ENCODE peak calls at places on chromosomes 12 and 14, in five cellular contexts. O is body of pancreas, Y is GM23338, H is uterus, N is neuronal stem cell. A is an unnamed sample.

GRCh38 chr14:20247651-20248246 is 8.7 kb downstream of the OR11H4 start:
- DNase-seq in O (no peak), Y (peak; percentile 66), H (no peak), N (no peak), A (no peak)

GRCh38 chr12:106392746-106393145 is 35.2 kb downstream of the POLR3B start:
- DNase-seq in O (no peak), Y (no peak), H (no peak), N (no peak), A (no peak)

GRCh38 chr14:60183724-60184596 is 18.8 kb upstream of the DHRS7 start:
- DNase-seq in O (no peak), Y (peak; percentile 84), H (no peak), N (peak; percentile 56), A (no peak)

GRCh38 chr12:121925361-121925725 is 7.0 kb downstream of the CFAP251 start:
- DNase-seq in O (no peak), Y (no peak), H (no peak), N (no peak), A (no peak)

GRCh38 chr12:19712041-19712440 is 272.7 kb downstream of the AEBP2 start:
- DNase-seq in O (no peak), Y (no peak), H (no peak), N (no peak), A (no peak)

GRCh38 chr12:12441891-12442461 is 85.1 kb downstream of the BORCS5 start:
- DNase-seq in O (no peak), Y (no peak), H (no peak), N (no peak), A (no peak)

GRCh38 chr14:28280530-28280929 is 486.1 kb upstream of the FOXG1 start:
- DNase-seq in O (no peak), Y (no peak), H (no peak), N (no peak), A (no peak)

GRCh38 chr14:86013663-86014062 is 483.7 kb downstream of the FLRT2 start:
- DNase-seq in O (no peak), Y (no peak), H (no peak), N (no peak), A (no peak)

GRCh38 chr12:68113644-68114043 is 45.9 kb downstream of the IFNG start:
- DNase-seq in O (no peak), Y (peak; percentile 72), H (no peak), N (no peak), A (no peak)

GRCh38 chr14:31770271-31770670 is 209.1 kb downstream of the NUBPL start:
- DNase-seq in O (no peak), Y (no peak), H (no peak), N (no peak), A (no peak)

GRCh38 chr14:105315211-105315721 is 718 bp downstream of the PACS2 start:
- DNase-seq in O (peak; percentile 54), Y (peak; percentile 67), H (no peak), N (no peak), A (no peak)

GRCh38 chr12:122457627-122458026 is 35.2 kb upstream of the CLIP1 start:
- DNase-seq in O (no peak), Y (no peak), H (no peak), N (no peak), A (no peak)

GRCh38 chr12:54984602-54985376 is at the start of gene TESPA1:
- DNase-seq in O (no peak), Y (no peak), H (peak; percentile 31), N (no peak), A (peak; percentile 53)

GRCh38 chr14:26820101-26820500 is 222.3 kb upstream of the NOVA1 start:
- DNase-seq in O (no peak), Y (no peak), H (no peak), N (no peak), A (no peak)

GRCh38 chr12:1552171-1552570 is 42.2 kb downstream of the FBXL14 start:
- DNase-seq in O (no peak), Y (no peak), H (no peak), N (no peak), A (no peak)

GRCh38 chr12:86230516-86231146 is 25.6 kb downstream of the MGAT4C start:
- DNase-seq in O (no peak), Y (no peak), H (no peak), N (no peak), A (no peak)

GRCh38 chr14:101839661-101840060 is 78.2 kb downstream of the PPP2R5C start:
- DNase-seq in O (no peak), Y (no peak), H (no peak), N (no peak), A (no peak)

GRCh38 chr12:67579662-67580003 is 68.9 kb upstream of the DYRK2 start:
- DNase-seq in O (no peak), Y (no peak), H (no peak), N (no peak), A (no peak)

GRCh38 chr14:54760866-54761265 is 141.8 kb downstream of the GCH1 start:
- DNase-seq in O (no peak), Y (no peak), H (no peak), N (no peak), A (no peak)

GRCh38 chr14:102323102-102323501 is 3.6 kb downstream of the ZNF839 start:
- DNase-seq in O (peak; percentile 70), Y (peak; percentile 74), H (peak; percentile 48), N (no peak), A (peak; percentile 47)

GRCh38 chr12:45989277-45989856 is 1.0 kb downstream of the SCAF11 start:
- DNase-seq in O (no peak), Y (peak; percentile 49), H (no peak), N (peak; percentile 1), A (no peak)

GRCh38 chr14:93005838-93006237 is 82.9 kb downstream of the CHGA start:
- DNase-seq in O (no peak), Y (no peak), H (no peak), N (no peak), A (no peak)

GRCh38 chr12:124545508-124546418 is 21.6 kb downstream of the NCOR2 start:
- DNase-seq in O (no peak), Y (no peak), H (no peak), N (no peak), A (no peak)

GRCh38 chr14:59630281-59630963 is 53.8 kb upstream of the CCDC175 start:
- DNase-seq in O (no peak), Y (peak; percentile 76), H (no peak), N (peak; percentile 53), A (no peak)

GRCh38 chr14:56811596-56812363 is 1.5 kb upstream of the OTX2 start:
- DNase-seq in O (no peak), Y (peak; percentile 75), H (no peak), N (no peak), A (no peak)

GRCh38 chr14:52391866-52392600 is 77.9 kb downstream of the PTGER2 start:
- DNase-seq in O (no peak), Y (no peak), H (no peak), N (no peak), A (no peak)

GRCh38 chr12:101323255-101323654 is 43.4 kb downstream of the UTP20 start:
- DNase-seq in O (no peak), Y (no peak), H (no peak), N (no peak), A (no peak)

GRCh38 chr12:114665411-114666181 is 18.4 kb downstream of the TBX3 start:
- DNase-seq in O (no peak), Y (peak; percentile 65), H (no peak), N (no peak), A (no peak)

DNA sequence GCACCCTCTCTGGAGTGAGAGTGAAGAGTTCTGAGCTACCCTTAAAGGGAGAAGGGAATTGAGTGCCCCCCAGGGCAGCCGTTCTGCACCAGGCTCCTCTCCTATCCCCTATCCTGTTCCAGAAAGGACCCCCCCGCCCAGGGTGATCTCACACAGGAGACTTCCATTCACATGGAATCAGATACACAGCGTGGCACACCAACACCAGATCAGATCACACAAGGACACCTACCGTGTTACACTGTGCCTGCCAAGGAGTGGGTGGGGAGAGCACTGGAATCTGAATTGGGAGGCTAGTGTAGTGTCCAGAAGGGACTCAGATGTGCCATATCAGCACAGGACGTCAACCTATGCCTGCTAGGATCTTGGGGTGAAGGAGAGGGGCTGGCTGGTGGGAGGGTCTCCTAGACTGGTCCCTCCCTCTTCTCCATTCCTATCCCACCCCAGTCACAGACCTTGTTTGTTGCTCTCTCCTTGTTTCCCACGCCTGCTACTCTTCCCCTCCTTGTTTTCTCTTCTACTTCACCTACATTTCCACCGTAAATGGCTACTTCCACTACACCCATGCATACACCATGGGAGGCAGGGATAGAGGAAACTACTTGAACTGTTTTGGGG is 2.3 kb downstream of the PTMS start:
- DNase-seq in O (no peak), Y (peak; percentile 39), H (no peak), N (no peak), A (no peak)
- H3K4me1 ChIP-seq in O (peaks cover 41% of the 10 kb centered on the region), Y (peaks cover 54% of the 10 kb centered on the region), H (no peaks in the 10 kb centered on the region), N (peaks cover 48% of the 10 kb centered on the region), A (peaks cover 30% of the 10 kb centered on the region)

GRCh38 chr12:110917961-110918360 is 2.4 kb downstream of the MYL2 start:
- DNase-seq in O (no peak), Y (no peak), H (no peak), N (no peak), A (no peak)
- H3K27ac ChIP-seq in O (no peak overlapping the region), Y (peak overlapping the region; percentile 41), H (no peak overlapping the region), N (no peak overlapping the region), A (peak overlapping the region; percentile 54)

GRCh38 chr14:103657466-103657865 is 28.5 kb downstream of the KLC1 start:
- DNase-seq in O (no peak), Y (no peak), H (peak; percentile 63), N (no peak), A (no peak)
- H3K36me3 ChIP-seq in O (peaks cover 10% of the 10 kb centered on the region), Y (peaks cover 48% of the 10 kb centered on the region), H (no peaks in the 10 kb centered on the region), N (peaks cover 81% of the 10 kb centered on the region), A (peaks cover 47% of the 10 kb centered on the region)

GRCh38 chr14:61474021-61474420 is 152.6 kb downstream of the PRKCH start:
- DNase-seq in O (no peak), Y (no peak), H (no peak), N (no peak), A (no peak)
- H3K4me1 ChIP-seq in O (peaks cover 31% of the 10 kb centered on the region), Y (peaks cover 38% of the 10 kb centered on the region), H (no peaks in the 10 kb centered on the region), N (peaks cover 9% of the 10 kb centered on the region), A (peaks cover 92% of the 10 kb centered on the region)

GRCh38 chr12:103769240-103769945 is 71.6 kb downstream of the NT5DC3 start:
- DNase-seq in O (no peak), Y (peak; percentile 27), H (no peak), N (no peak), A (no peak)
- H3K27ac ChIP-seq in O (no peak overlapping the region), Y (no peak overlapping the region), H (no peak overlapping the region), N (no peak overlapping the region), A (no peak overlapping the region)

DNA sequence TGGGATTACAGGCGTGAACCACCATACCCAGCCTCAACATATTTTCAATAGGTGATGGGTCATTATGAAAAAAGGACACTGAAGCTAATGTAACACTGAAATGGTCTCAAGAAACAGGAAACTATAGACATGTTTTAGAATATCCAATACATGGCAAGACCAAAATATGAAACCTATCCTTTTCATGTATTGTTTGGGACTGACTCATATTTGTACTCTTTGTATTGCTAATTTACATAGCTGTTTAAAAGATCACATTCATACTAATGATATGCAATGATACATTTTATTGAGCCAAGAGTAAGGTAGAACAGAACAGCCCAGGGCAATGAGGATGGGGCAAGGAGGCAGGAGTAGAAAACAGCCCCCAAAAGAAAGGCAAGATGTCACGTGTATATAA is 32.6 kb downstream of the RESF1 start:
- DNase-seq in O (no peak), Y (no peak), H (no peak), N (no peak), A (no peak)
- H3K36me3 ChIP-seq in O (no peaks in the 10 kb centered on the region), Y (peaks cover 30% of the 10 kb centered on the region), H (no peaks in the 10 kb centered on the region), N (peaks cover 91% of the 10 kb centered on the region), A (peaks cover 2% of the 10 kb centered on the region)

DNA sequence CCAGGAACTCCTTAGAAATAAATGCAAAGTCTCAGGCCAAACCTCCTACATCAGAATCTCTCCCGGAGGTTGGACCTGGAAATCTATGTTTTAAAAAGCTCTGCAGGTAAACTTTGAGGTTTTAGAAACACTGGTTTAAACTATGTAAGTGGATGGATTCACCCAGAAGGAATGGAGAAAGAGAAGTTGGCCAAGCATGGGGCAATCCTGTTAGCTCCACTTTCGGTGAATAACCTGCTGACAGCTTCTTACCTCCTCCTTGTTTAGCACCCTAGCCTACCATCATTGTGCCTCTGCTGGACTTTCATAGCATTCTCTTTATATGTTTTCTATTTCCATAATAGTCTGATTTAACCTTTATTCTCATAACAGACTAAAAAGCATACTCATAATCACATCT is 3.0 kb upstream of the ARHGDIB start:
- DNase-seq in O (no peak), Y (no peak), H (no peak), N (no peak), A (no peak)
- H3K4me1 ChIP-seq in O (peaks cover 6% of the 10 kb centered on the region), Y (no peaks in the 10 kb centered on the region), H (no peaks in the 10 kb centered on the region), N (no peaks in the 10 kb centered on the region), A (peaks cover 23% of the 10 kb centered on the region)

A was measured in heart right ventricle.